ENCODE peak calls at places on chromosomes 11 and 22, in eight cellular contexts. Q, J, O, I, E, S, V and X are unnamed samples.

GRCh38 chr11:63635762-63636465 is 21.7 kb upstream of the PLAAT3 start:
- DNase-seq in Q (peak), J (peak), O (peak), I (no peak), E (peak), S (no peak), V (no peak), X (peak)

GRCh38 chr22:22820626-22821025 is 67.0 kb upstream of the IGLL5 start:
- DNase-seq in Q (no peak), J (no peak), O (no peak), I (peak), E (no peak), S (no peak), V (no peak), X (no peak)

GRCh38 chr11:59368238-59369022 is 9.7 kb downstream of the OR5AN1 start:
- DNase-seq in Q (no peak), J (no peak), O (no peak), I (peak), E (no peak), S (no peak), V (no peak), X (no peak)

GRCh38 chr11:126495806-126496205 is 140.3 kb downstream of the ST3GAL4 start:
- DNase-seq in Q (no peak), J (no peak), O (no peak), I (peak), E (no peak), S (no peak), V (no peak), X (no peak)

GRCh38 chr11:72426054-72426757 is 8.1 kb downstream of the CLPB start:
- DNase-seq in Q (no peak), J (no peak), O (no peak), I (no peak), E (no peak), S (peak), V (no peak), X (no peak)

GRCh38 chr22:27135582-27135981 is 478.2 kb downstream of the MIAT start:
- DNase-seq in Q (no peak), J (no peak), O (no peak), I (no peak), E (no peak), S (no peak), V (no peak), X (peak)

GRCh38 chr11:112377946-112378345 is 117.3 kb upstream of the PLET1 start:
- DNase-seq in Q (no peak), J (no peak), O (no peak), I (no peak), E (no peak), S (no peak), V (no peak), X (no peak)

GRCh38 chr11:117888140-117888561 is 11.7 kb upstream of the FXYD6 start:
- DNase-seq in Q (no peak), J (no peak), O (no peak), I (no peak), E (no peak), S (peak), V (no peak), X (no peak)

DNA sequence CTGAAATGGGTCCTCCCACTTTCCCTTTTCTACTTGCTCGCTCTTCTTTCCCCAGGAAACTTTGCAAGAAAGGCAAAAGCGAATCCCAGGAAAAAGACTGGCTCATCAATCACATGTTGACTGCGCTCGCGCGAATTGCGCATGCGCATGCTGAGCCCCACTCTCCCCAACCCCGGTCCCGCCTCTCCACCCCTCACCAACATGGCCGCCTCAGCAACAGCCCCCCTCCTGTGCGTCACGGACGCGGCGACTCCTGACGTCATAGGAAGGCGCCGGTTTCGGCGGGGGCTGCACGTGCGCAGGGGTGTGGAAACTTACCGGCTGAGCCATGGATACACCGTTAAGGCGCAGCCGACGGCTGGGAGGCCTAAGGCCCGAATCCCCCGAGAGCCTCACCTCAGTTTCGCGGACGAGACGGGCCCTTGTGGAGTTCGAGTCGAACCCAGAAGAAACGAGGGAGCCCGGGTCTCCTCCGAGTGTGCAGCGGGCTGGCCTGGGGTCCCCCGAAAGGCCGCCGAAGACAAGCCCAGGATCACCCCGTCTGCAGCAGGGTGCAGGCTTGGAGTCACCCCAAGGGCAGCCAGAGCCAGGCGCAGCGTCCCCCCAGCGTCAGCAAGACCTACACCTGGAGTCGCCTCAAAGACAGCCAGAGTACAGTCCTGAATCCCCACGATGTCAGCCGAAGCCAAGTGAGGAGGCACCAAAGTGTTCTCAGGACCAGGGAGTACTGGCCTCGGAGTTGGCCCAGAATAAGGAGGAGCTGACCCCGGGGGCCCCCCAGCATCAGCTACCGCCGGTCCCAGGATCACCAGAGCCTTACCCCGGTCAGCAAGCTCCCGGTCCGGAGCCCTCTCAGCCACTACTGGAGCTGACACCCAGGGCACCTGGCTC is at the start of gene CCDC86:
- DNase-seq in Q (peak), J (peak), O (peak), I (peak), E (peak), S (peak), V (peak), X (peak)
- TF ChIP-seq POLR2A in Q (no peak), J (peak), O (no peak), I (no peak), E (no peak), S (no peak), V (no peak), X (peak)

GRCh38 chr22:29201722-29202230 is 3.9 kb upstream of the EMID1 start:
- DNase-seq in Q (no peak), J (no peak), O (no peak), I (no peak), E (no peak), S (no peak), V (no peak), X (no peak)

GRCh38 chr22:29203456-29203855 is 2.2 kb upstream of the EMID1 start:
- DNase-seq in Q (no peak), J (no peak), O (no peak), I (peak), E (no peak), S (no peak), V (no peak), X (no peak)

GRCh38 chr22:29203883-29204282 is 1.8 kb upstream of the EMID1 start:
- DNase-seq in Q (no peak), J (no peak), O (no peak), I (peak), E (no peak), S (no peak), V (no peak), X (no peak)

GRCh38 chr22:29200901-29201300 is 4.8 kb upstream of the EMID1 start:
- DNase-seq in Q (no peak), J (no peak), O (no peak), I (no peak), E (no peak), S (no peak), V (no peak), X (no peak)

DNA sequence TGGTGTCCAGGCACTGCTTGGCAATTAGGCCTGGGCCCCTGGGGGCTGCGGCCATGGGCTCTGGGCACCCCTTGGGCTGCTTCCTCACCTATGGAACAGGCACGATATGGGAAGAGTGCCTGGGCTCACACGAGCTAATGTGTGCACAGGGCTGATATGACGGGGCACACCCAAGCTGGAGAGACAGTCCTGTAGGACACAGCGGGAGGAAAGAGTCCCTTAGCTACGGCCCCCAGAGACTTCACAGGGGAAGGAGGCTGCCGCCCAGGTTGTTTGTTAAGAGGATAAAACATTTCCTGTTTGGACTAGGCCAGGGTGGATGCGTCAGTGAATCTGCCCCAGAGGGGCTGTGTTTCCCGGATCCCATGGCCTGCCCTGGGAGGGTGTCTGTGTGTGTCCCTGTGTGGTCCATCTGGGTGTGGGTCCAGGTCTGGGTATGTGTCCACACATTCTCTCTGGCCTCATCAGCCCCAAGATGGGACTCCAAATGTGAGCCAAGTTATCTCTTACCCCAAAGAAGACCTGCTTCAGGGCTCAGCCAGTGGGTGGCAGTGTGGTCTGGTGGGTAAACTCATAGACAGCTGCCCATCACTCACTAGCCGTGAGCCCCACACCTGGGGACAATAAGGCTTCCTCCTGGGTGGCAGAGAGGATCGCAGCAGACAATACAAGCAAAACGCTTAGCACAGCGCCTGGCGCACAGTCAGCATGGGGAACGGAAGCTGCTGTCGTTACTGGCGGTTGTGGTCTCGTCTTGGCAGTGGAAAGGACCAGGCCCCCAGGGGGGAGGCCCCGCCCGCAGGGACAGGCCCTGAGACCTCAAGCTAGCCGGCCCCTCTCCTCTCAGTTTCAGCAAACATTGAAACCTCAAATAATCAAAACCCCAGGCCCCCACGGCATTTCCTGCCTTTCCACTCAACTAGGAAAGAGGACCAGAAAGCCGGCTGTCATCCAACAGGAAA is 3.2 kb upstream of the EMID1 start:
- DNase-seq in Q (peak), J (peak), O (peak), I (peak), E (peak), S (peak), V (no peak), X (no peak)
- TF ChIP-seq POLR2A in Q (no peak), J (peak), O (no peak), I (no peak), E (peak), S (no peak), V (no peak), X (no peak)

GRCh38 chr11:47417712-47418111 is 8.5 kb downstream of the PSMC3 start:
- DNase-seq in Q (no peak), J (no peak), O (no peak), I (no peak), E (no peak), S (no peak), V (no peak), X (no peak)
- TF ChIP-seq POLR2A in Q (no peak), J (no peak), O (no peak), I (no peak), E (peak), S (no peak), V (no peak), X (no peak)

DNA sequence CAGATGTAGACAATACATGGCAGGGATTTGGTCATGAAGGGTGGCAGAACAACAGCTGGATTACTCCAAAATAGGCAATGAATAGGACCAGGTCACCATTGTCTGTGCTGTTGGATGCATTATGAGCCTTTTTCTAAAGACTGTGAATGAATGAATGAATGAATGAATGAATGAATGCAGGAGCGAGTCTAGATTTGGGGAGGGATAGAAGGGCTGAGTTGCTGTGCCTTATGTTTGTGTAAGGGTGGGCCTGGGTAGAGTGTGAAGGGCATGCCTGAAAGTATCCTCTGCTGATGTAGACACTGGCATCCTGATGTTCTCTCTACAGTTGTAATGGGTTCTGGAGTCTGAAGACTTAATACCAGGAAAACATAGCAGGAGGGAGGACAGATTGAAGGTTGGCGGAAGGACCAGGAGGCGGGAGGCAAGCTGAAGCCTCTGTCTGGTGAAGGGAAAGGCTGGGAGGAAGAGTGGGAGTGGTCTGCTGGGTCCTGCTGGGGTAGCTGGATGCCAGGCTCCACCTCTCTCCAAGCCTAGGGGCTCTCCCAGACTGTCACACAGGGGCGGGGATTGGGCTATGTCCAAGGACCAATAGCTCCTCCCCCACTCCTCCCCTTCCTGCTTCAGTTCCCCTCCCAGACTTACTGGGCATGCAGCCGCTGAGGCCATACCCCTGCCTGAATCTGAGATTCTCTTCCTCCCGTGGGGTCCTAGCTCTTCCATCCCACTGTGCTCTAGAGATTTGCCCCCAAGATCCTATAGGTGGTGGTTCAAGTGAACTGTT is 4.8 kb downstream of the TRIM3 start:
- DNase-seq in Q (peak), J (peak), O (peak), I (peak), E (peak), S (peak), V (peak), X (peak)
- TF ChIP-seq POLR2A in Q (no peak), J (no peak), O (no peak), I (no peak), E (no peak), S (no peak), V (no peak), X (peak)

GRCh38 chr11:94543695-94544581 is at the start of gene FUT4:
- DNase-seq in Q (peak), J (peak), O (peak), I (peak), E (peak), S (peak), V (peak), X (peak)
- TF ChIP-seq POLR2A in Q (peak), J (peak), O (no peak), I (no peak), E (no peak), S (peak), V (peak), X (peak)

DNA sequence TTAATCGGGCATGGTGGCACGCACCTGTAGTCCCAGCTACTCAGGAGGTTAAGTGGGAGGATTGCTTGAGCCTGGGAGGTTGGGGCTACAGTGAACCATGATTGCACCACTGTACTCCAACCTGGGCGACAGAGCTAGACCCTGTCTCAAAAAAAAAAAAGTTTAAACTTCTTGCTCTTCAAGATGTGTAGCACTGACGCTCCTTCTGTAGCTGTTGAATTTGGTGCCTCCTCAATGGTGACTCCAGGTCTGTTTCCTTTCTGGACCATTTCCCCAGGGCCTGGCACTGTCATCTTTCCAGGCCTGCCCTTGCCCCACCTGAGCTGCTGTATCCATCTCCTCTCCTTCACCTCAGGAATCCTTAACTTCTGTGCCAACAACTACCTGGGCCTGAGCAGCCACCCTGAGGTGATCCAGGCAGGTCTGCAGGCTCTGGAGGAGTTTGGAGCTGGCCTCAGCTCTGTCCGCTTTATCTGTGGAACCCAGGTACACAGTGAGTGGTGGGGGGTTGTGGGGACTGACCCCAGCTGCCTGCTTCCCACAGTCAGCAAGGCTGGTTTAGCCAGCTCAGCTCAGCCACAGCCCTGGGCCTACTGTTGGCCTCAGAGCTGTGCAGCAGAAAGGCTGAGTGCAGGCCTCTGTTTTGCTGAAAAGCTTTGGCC is 2.1 kb downstream of the GCAT start:
- DNase-seq in Q (no peak), J (no peak), O (no peak), I (no peak), E (no peak), S (no peak), V (no peak), X (no peak)
- TF ChIP-seq POLR2A in Q (no peak), J (no peak), O (no peak), I (no peak), E (no peak), S (no peak), V (no peak), X (no peak)